ENCODE peak calls at places on chromosomes 1 and 21, in nine cellular contexts. W is GM13976, P is astrocyte of the cerebellum, B is endothelial cell, D is ovary, A is fibroblast of the aortic adventitia, S is GM10248, E is IMR-90, L is mucosa of descending colon. N is an unnamed sample.

GRCh38 chr1:99004270-99005141 is at the start of gene PLPPR5:
- DNase-seq in A (peak), L (no peak), B (peak), E (peak), D (no peak), S (peak), W (peak), P (no peak), N (peak)

GRCh38 chr21:46250146-46250725 is 21.7 kb upstream of the LSS start:
- DNase-seq in E (peak), L (no peak), P (no peak), B (no peak), S (no peak), D (no peak), A (no peak), W (no peak), N (no peak)

GRCh38 chr1:20212685-20213331 is 26.5 kb upstream of the PLA2G2C start:
- DNase-seq in S (peak), E (peak), B (peak), D (peak), L (peak), W (peak), P (peak), A (peak), N (peak)

GRCh38 chr1:118381197-118381596 is 196.2 kb upstream of the SPAG17 start:
- DNase-seq in S (no peak), P (no peak), B (no peak), W (no peak), A (no peak), D (no peak), L (no peak), E (no peak), N (no peak)

GRCh38 chr1:169003864-169004516 is 102.5 kb upstream of the ATP1B1 start:
- DNase-seq in L (no peak), W (no peak), A (peak), E (no peak), P (no peak), D (no peak), S (no peak), B (no peak), N (no peak)

GRCh38 chr21:29423521-29423920 is 124.8 kb downstream of the BACH1 start:
- DNase-seq in D (no peak), A (no peak), B (no peak), P (no peak), S (no peak), E (no peak), L (no peak), W (no peak), N (no peak)

GRCh38 chr1:215983680-215984079 is 416.6 kb downstream of the KCTD3 start:
- DNase-seq in W (no peak), S (no peak), A (no peak), E (no peak), P (no peak), B (no peak), L (no peak), D (no peak), N (no peak)

GRCh38 chr1:211715976-211716375 is 40.6 kb upstream of the NEK2 start:
- DNase-seq in L (no peak), A (no peak), E (no peak), S (no peak), D (no peak), P (no peak), B (no peak), W (no peak), N (no peak)

GRCh38 chr1:84698718-84699117 is 8.5 kb upstream of the SSX2IP start:
- DNase-seq in A (peak), S (no peak), D (no peak), W (no peak), E (peak), P (peak), L (no peak), B (no peak), N (no peak)

GRCh38 chr1:203628997-203629508 is 2.4 kb downstream of the ATP2B4 start:
- DNase-seq in E (no peak), B (peak), D (no peak), S (no peak), P (no peak), L (peak), W (no peak), A (no peak), N (no peak)

GRCh38 chr1:246497331-246497915 is 9.7 kb downstream of the SMYD3 start:
- DNase-seq in L (peak), E (peak), A (peak), P (peak), S (peak), B (peak), W (peak), D (no peak), N (no peak)

GRCh38 chr21:43686811-43687565 is 27.6 kb downstream of the RRP1B start:
- DNase-seq in W (peak), D (no peak), E (no peak), L (no peak), B (no peak), P (no peak), S (no peak), A (no peak), N (no peak)

GRCh38 chr1:225470210-225470609 is 42.4 kb upstream of the LBR start:
- DNase-seq in S (no peak), B (no peak), L (no peak), E (no peak), D (peak), A (no peak), W (no peak), P (no peak), N (no peak)

GRCh38 chr21:26080211-26080610 is 90.4 kb downstream of the APP start:
- DNase-seq in A (no peak), E (no peak), W (no peak), D (no peak), P (no peak), S (no peak), L (no peak), B (no peak), N (no peak)

GRCh38 chr1:205916541-205916940 is 26.7 kb downstream of the SLC26A9 start:
- DNase-seq in D (no peak), E (peak), B (no peak), W (no peak), A (peak), P (no peak), L (no peak), S (no peak), N (no peak)

GRCh38 chr1:20602851-20603450 is 14.1 kb downstream of the CDA start:
- DNase-seq in W (no peak), D (no peak), L (no peak), S (no peak), E (peak), B (no peak), P (no peak), A (no peak), N (no peak)

GRCh38 chr1:109621402-109622101 is 1.9 kb downstream of the AMPD2 start:
- DNase-seq in L (no peak), E (no peak), P (no peak), A (no peak), D (no peak), B (no peak), W (peak), S (peak), N (no peak)

GRCh38 chr1:184929711-184930202 is 44.6 kb downstream of the NIBAN1 start:
- DNase-seq in S (no peak), E (no peak), D (no peak), P (no peak), L (no peak), W (no peak), A (no peak), B (peak), N (no peak)

GRCh38 chr1:92329356-92330129 is 30.7 kb downstream of the RPAP2 start:
- DNase-seq in W (no peak), D (no peak), P (peak), E (peak), B (no peak), A (no peak), L (no peak), S (no peak), N (no peak)

GRCh38 chr1:5597991-5598823 is 394.0 kb downstream of the NPHP4 start:
- DNase-seq in B (no peak), A (no peak), L (no peak), E (no peak), S (no peak), D (peak), W (no peak), P (no peak), N (no peak)

GRCh38 chr1:203799157-203799556 is 3.7 kb downstream of the ZBED6 start:
- DNase-seq in E (no peak), D (no peak), L (no peak), P (no peak), B (no peak), A (peak), S (no peak), W (no peak), N (no peak)

GRCh38 chr1:159924791-159925712 is at the start of gene TAGLN2:
- DNase-seq in L (peak), S (peak), W (peak), P (peak), E (peak), A (peak), D (peak), B (peak), N (peak)

GRCh38 chr1:219124163-219124562 is 49.5 kb upstream of the LYPLAL1 start:
- DNase-seq in W (no peak), L (no peak), E (no peak), D (no peak), S (no peak), P (no peak), B (no peak), A (no peak), N (no peak)

GRCh38 chr1:201553496-201554166 is 14.7 kb downstream of the NAV1 start:
- DNase-seq in B (no peak), L (no peak), W (no peak), P (no peak), E (peak), A (peak), D (no peak), S (no peak), N (no peak)

GRCh38 chr1:28510350-28511223 is 4.7 kb downstream of the RCC1 start:
- DNase-seq in A (peak), B (no peak), S (no peak), L (no peak), P (no peak), E (peak), D (no peak), W (no peak), N (no peak)

GRCh38 chr1:206500046-206500445 is 7.3 kb upstream of the RASSF5 start:
- DNase-seq in B (no peak), L (no peak), E (no peak), P (no peak), A (no peak), D (no peak), W (no peak), S (no peak), N (no peak)

GRCh38 chr1:170734412-170735175 is 70.7 kb downstream of the PRRX1 start:
- DNase-seq in E (peak), S (no peak), L (no peak), A (no peak), D (no peak), B (no peak), W (no peak), P (no peak), N (no peak)

GRCh38 chr1:150272379-150272840 is at the start of gene C1orf54:
- DNase-seq in P (peak), W (no peak), S (no peak), L (no peak), B (peak), A (peak), D (no peak), E (peak), N (peak)

GRCh38 chr1:38502772-38503171 is 356.8 kb downstream of the RRAGC start:
- DNase-seq in B (peak), L (no peak), A (no peak), D (no peak), P (no peak), S (peak), W (no peak), E (no peak), N (peak)
- TF ChIP-seq CTCF in B (no peak), L (no peak), A (no peak), D (no peak), P (no peak), S (peak), W (peak), E (peak), N (peak)

DNA sequence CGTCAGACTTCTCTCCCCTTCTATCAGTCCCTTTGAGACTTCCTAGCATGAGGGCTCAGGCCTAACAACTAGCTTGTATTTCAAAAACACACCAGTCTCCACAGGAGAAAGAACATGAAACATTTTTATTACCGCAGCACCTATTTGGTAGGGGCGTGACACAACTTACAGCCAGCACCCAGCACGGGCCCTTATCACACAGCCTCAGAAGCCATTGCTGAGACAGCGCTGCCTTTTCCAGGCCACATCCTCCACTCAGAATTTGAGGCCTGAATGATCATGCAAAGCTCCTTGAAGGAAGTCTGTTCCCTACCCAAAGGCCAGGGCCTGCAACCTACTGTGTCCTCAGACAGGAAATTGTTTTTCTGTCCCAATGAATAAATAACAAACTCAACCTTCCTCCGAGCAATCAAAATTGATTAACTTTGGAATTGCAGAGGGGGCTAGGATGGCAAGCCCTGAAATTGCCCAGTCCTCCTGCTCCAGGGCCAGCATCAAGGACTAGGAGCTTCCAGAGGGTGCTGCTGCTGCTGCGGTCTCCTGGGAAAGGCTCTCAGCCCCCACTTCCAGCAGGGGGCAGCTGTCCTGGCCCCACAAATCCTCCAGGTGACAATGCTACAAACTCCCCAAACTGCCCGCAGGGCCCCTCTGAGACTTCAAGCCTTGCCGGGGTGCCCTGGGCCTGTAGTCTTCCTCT is 94.3 kb upstream of the GALNT2 start:
- DNase-seq in S (peak), L (peak), W (no peak), D (no peak), P (no peak), E (no peak), B (peak), A (no peak), N (no peak)
- TF ChIP-seq CTCF in S (peak), L (no peak), W (peak), D (no peak), P (peak), E (peak), B (no peak), A (no peak), N (no peak)

GRCh38 chr1:146032613-146033219 is 11.2 kb upstream of the HJV start:
- DNase-seq in P (no peak), W (peak), B (no peak), E (peak), D (no peak), A (peak), L (no peak), S (peak), N (no peak)
- TF ChIP-seq CTCF in P (peak), W (peak), B (peak), E (peak), D (no peak), A (peak), L (no peak), S (peak), N (peak)

GRCh38 chr1:18854331-18855025 is 5.0 kb downstream of the TAS1R2 start:
- DNase-seq in D (no peak), S (no peak), L (no peak), E (no peak), P (no peak), A (no peak), W (no peak), B (no peak), N (no peak)

GRCh38 chr1:18855573-18855972 is 3.9 kb downstream of the TAS1R2 start:
- DNase-seq in P (no peak), A (no peak), E (no peak), L (no peak), S (no peak), B (no peak), D (no peak), W (no peak), N (no peak)

GRCh38 chr1:18849252-18849651 is 10.2 kb downstream of the TAS1R2 start:
- DNase-seq in W (no peak), P (no peak), L (no peak), A (no peak), E (no peak), S (no peak), D (no peak), B (no peak), N (no peak)

GRCh38 chr1:18856435-18856834 is 3.0 kb downstream of the TAS1R2 start:
- DNase-seq in E (no peak), D (no peak), S (no peak), P (no peak), B (no peak), L (no peak), A (no peak), W (no peak), N (no peak)

GRCh38 chr1:18852501-18852900 is 7.0 kb downstream of the TAS1R2 start:
- DNase-seq in E (no peak), S (no peak), D (no peak), W (no peak), B (no peak), A (no peak), L (no peak), P (no peak), N (no peak)
- TF ChIP-seq CTCF in E (no peak), S (no peak), D (no peak), W (no peak), B (no peak), A (no peak), L (no peak), P (no peak), N (no peak)

GRCh38 chr1:34779526-34779925 is 1.5 kb upstream of the GJB3 start:
- DNase-seq in L (no peak), D (no peak), W (no peak), A (no peak), P (no peak), E (no peak), B (no peak), S (no peak), N (no peak)

GRCh38 chr1:34779962-34780361 is 1.1 kb upstream of the GJB3 start:
- DNase-seq in E (no peak), W (no peak), L (no peak), B (no peak), P (no peak), D (no peak), A (no peak), S (no peak), N (no peak)

GRCh38 chr1:34781071-34781843 is at the start of gene GJB3:
- DNase-seq in D (no peak), W (no peak), E (no peak), A (no peak), P (no peak), L (peak), S (no peak), B (peak), N (peak)

GRCh38 chr1:34780528-34780927 is 486 bp upstream of the GJB3 start:
- DNase-seq in W (no peak), L (peak), A (no peak), S (no peak), E (no peak), B (no peak), D (no peak), P (no peak), N (no peak)

GRCh38 chr1:34781844-34782391 is 904 bp downstream of the GJB3 start:
- DNase-seq in P (no peak), W (no peak), E (no peak), A (no peak), L (peak), B (no peak), D (no peak), S (no peak), N (no peak)
- TF ChIP-seq CTCF in P (no peak), W (no peak), E (no peak), A (no peak), L (no peak), B (peak), D (no peak), S (no peak), N (no peak)

GRCh38 chr1:156845055-156845952 is 13.6 kb downstream of the INSRR start:
- DNase-seq in W (peak), D (no peak), P (no peak), A (no peak), S (no peak), E (no peak), L (no peak), B (no peak), N (peak)
- TF ChIP-seq CTCF in W (no peak), D (no peak), P (no peak), A (no peak), S (no peak), E (no peak), L (no peak), B (no peak), N (no peak)

GRCh38 chr1:15178571-15179484 is 25.3 kb downstream of the TMEM51 start:
- DNase-seq in L (no peak), D (peak), A (peak), B (peak), P (peak), S (no peak), E (peak), W (no peak), N (no peak)
- TF ChIP-seq CTCF in L (no peak), D (no peak), A (no peak), B (no peak), P (no peak), S (no peak), E (no peak), W (no peak), N (no peak)

GRCh38 chr1:3119748-3120524 is 50.9 kb downstream of the PRDM16 start:
- DNase-seq in B (no peak), E (no peak), L (no peak), A (no peak), P (no peak), D (no peak), S (no peak), W (no peak), N (no peak)
- TF ChIP-seq CTCF in B (no peak), E (no peak), L (no peak), A (no peak), P (no peak), D (no peak), S (no peak), W (no peak), N (no peak)

DNA sequence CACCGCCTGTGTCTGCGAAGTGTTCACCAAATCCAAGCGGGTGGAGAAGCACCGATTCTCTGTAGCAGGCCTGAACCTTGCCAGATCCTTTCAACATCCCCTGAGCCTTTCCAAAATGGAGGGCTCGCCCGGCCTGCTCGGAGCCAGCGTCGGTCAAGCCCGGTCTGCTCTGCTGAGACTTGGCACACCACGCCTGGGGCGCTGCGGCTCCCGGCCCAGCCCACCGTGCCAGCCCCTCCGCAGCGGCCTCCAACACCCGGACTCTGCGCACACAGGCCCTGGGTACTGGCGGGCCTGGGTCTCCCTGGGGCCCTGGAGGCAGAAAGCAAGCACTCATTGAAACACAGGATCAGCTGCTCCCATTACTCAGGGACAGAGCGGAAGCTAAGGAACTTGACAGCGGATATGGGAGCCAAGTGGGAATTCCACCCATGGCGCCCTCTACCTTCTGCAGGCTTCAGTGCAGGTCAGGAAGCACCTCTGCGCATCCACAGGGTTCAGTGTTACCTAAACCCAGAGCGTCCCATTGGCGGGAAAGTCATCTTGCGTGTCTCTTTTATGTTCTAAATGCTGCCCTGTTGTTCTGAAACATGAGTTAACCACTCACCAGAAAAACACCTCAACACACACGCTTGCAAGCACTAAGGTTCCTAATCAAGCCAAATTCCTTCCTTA is 159.9 kb downstream of the ZBTB18 start:
- DNase-seq in B (peak), D (no peak), S (no peak), L (peak), A (no peak), E (no peak), P (no peak), W (no peak), N (peak)
- TF ChIP-seq CTCF in B (peak), D (no peak), S (no peak), L (no peak), A (peak), E (no peak), P (peak), W (no peak), N (peak)

GRCh38 chr1:9233942-9234222 is 692 bp upstream of the H6PD start:
- DNase-seq in W (no peak), A (no peak), S (no peak), B (no peak), D (no peak), P (no peak), E (no peak), L (no peak), N (no peak)

GRCh38 chr1:9235123-9235513 is 544 bp downstream of the H6PD start:
- DNase-seq in W (no peak), L (no peak), P (no peak), B (peak), S (no peak), D (no peak), E (peak), A (peak), N (no peak)

GRCh38 chr1:9233241-9233941 is 1.2 kb upstream of the H6PD start:
- DNase-seq in A (peak), E (peak), W (no peak), D (peak), S (no peak), P (no peak), B (no peak), L (no peak), N (no peak)

GRCh38 chr1:9235560-9235959 is 986 bp downstream of the H6PD start:
- DNase-seq in E (no peak), P (no peak), A (no peak), S (no peak), W (no peak), L (no peak), B (no peak), D (no peak), N (no peak)

GRCh38 chr1:9234223-9235122 is at the start of gene H6PD:
- DNase-seq in B (peak), A (peak), S (peak), L (peak), D (peak), W (peak), P (no peak), E (peak), N (peak)
- TF ChIP-seq CTCF in B (peak), A (peak), S (peak), L (peak), D (peak), W (peak), P (peak), E (peak), N (peak)

N was measured in nephron progenitor cell.